ENCODE peak calls at places on chromosomes 1 and 21, in nine cellular contexts. A is GM23338, I is colonic mucosa, B is mesendoderm, S is IMR-90, O is heart right ventricle, W is upper lobe of right lung, C is astrocyte, K is body of pancreas. Q is an unnamed sample.

GRCh38 chr1:29685387-29685786 is 449.1 kb downstream of the PTPRU start:
- DNase-seq in W (peak; percentile 9), C (no peak), I (no peak), A (no peak), O (no peak), S (no peak), K (no peak), B (no peak), Q (no peak)

GRCh38 chr1:157073944-157074685 is 25.5 kb downstream of the ETV3L start:
- DNase-seq in S (peak; percentile 68), K (peak; percentile 81), W (peak; percentile 83), I (peak; percentile 75), B (peak; percentile 81), O (peak; percentile 66), A (peak; percentile 88), C (peak; percentile 10), Q (peak; percentile 77)

GRCh38 chr1:19647643-19648042 is 3.5 kb downstream of the NBL1 start:
- DNase-seq in O (peak; percentile 64), K (no peak), B (no peak), C (no peak), W (no peak), S (no peak), I (peak; percentile 68), A (no peak), Q (no peak)

GRCh38 chr1:114671011-114671938 is 1.4 kb upstream of the DENND2C start:
- DNase-seq in W (no peak), K (no peak), A (no peak), S (peak; percentile 32), O (no peak), C (peak; percentile 7), I (no peak), B (no peak), Q (peak; percentile 21)

GRCh38 chr1:77990629-77991204 is 11.8 kb upstream of the FUBP1 start:
- DNase-seq in O (no peak), S (no peak), I (no peak), K (no peak), W (no peak), B (no peak), A (no peak), C (no peak), Q (no peak)

GRCh38 chr1:230136453-230137327 is 69.7 kb downstream of the GALNT2 start:
- DNase-seq in C (no peak), W (no peak), B (no peak), S (no peak), A (no peak), O (no peak), K (no peak), I (no peak), Q (no peak)

GRCh38 chr1:191851799-191852595 is 306.3 kb upstream of the RGS18 start:
- DNase-seq in S (peak; percentile 78), O (no peak), W (no peak), B (no peak), I (no peak), A (no peak), K (no peak), C (peak; percentile 74), Q (no peak)

GRCh38 chr1:7409278-7409677 is 361.8 kb upstream of the VAMP3 start:
- DNase-seq in O (peak; percentile 2), B (no peak), K (no peak), S (no peak), I (peak; percentile 10), W (peak; percentile 40), A (no peak), C (no peak), Q (peak; percentile 8)

GRCh38 chr1:200337410-200337809 is 72.4 kb downstream of the ZNF281 start:
- DNase-seq in O (no peak), B (no peak), I (no peak), C (no peak), A (no peak), W (no peak), K (no peak), S (no peak), Q (no peak)

GRCh38 chr1:119772298-119772697 is 3.6 kb upstream of the HMGCS2 start:
- DNase-seq in O (no peak), C (no peak), S (no peak), K (no peak), B (no peak), A (no peak), W (no peak), I (no peak), Q (no peak)

GRCh38 chr1:24900985-24901781 is 28.9 kb downstream of the RUNX3 start:
- DNase-seq in W (no peak), I (no peak), O (no peak), B (no peak), S (no peak), A (no peak), K (no peak), C (no peak), Q (no peak)

GRCh38 chr1:171966426-171967220 is 125.3 kb downstream of the DNM3 start:
- DNase-seq in O (no peak), W (no peak), I (no peak), A (peak; percentile 80), B (peak; percentile 23), C (no peak), S (no peak), K (no peak), Q (no peak)

GRCh38 chr1:198641506-198641905 is 2.7 kb downstream of the PTPRC start:
- DNase-seq in B (peak; percentile 4), K (no peak), O (no peak), A (no peak), C (no peak), S (peak; percentile 43), W (no peak), I (no peak), Q (no peak)

DNA sequence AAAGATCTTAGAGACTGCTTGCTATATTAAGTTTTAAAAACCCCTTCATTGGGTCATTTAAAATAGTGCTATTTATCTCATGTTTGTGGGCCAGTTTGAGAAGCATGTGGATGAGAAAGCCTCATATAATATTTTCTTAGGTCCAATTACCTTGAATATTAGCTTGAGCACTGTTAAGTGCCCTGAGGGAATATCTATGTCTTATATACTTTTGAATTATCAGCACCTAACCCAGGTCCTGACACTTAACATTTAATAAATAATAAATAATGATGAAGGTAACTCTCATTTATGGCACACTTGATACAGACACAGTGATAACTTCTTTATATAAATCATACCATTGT is 293 bp upstream of the GBP2 start:
- DNase-seq in O (no peak), S (no peak), I (no peak), C (no peak), B (no peak), W (no peak), A (no peak), K (no peak), Q (no peak)
- H3K4me1 ChIP-seq in O (no peaks in the 10 kb centered on the region), S (peaks cover 4% of the 10 kb centered on the region), I (peaks cover 3% of the 10 kb centered on the region), C (no peaks in the 10 kb centered on the region), B (no peaks in the 10 kb centered on the region), W (peaks cover 37% of the 10 kb centered on the region), A (no peaks in the 10 kb centered on the region), K (peaks cover 26% of the 10 kb centered on the region), Q (peaks cover 4% of the 10 kb centered on the region)

DNA sequence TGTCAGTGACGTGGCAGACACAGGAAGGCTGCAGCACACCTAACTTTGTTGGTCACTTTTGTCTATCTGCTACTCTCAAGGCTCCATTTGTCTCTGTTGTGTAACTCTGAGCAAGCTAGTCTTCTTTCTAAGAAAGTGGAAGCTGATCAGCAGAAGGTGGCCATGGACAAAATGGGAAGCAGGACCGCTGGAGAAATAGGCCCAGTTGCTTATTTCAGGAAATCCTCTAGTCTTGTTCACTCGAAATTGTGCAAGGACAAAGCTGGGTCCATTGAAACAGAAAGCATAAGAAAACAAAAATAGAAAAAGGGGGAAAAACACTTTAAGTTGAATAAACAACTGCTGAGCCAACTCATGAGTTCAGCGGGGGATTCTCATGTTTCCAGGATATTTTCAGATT is 150.1 kb downstream of the PBX1 start:
- DNase-seq in A (no peak), B (no peak), I (no peak), S (peak; percentile 29), O (no peak), W (no peak), C (no peak), K (no peak), Q (no peak)
- H3K27ac ChIP-seq in A (no peak overlapping the region), B (no peak overlapping the region), I (peak overlapping the region; percentile 20), S (peak overlapping the region; percentile 52), O (no peak overlapping the region), W (no peak overlapping the region), C (no peak overlapping the region), K (no peak overlapping the region), Q (peak overlapping the region; percentile 19)

GRCh38 chr1:43659384-43659783 is 9.4 kb downstream of the KDM4A start:
- DNase-seq in C (no peak), A (no peak), W (no peak), K (no peak), S (no peak), O (no peak), I (peak; percentile 45), B (no peak), Q (peak; percentile 90)
- H3K4me3 ChIP-seq in C (no peak overlapping the region), A (peak overlapping the region; percentile 14), W (no peak overlapping the region), K (no peak overlapping the region), S (no peak overlapping the region), O (no peak overlapping the region), I (no peak overlapping the region), B (no peak overlapping the region), Q (no peak overlapping the region)

DNA sequence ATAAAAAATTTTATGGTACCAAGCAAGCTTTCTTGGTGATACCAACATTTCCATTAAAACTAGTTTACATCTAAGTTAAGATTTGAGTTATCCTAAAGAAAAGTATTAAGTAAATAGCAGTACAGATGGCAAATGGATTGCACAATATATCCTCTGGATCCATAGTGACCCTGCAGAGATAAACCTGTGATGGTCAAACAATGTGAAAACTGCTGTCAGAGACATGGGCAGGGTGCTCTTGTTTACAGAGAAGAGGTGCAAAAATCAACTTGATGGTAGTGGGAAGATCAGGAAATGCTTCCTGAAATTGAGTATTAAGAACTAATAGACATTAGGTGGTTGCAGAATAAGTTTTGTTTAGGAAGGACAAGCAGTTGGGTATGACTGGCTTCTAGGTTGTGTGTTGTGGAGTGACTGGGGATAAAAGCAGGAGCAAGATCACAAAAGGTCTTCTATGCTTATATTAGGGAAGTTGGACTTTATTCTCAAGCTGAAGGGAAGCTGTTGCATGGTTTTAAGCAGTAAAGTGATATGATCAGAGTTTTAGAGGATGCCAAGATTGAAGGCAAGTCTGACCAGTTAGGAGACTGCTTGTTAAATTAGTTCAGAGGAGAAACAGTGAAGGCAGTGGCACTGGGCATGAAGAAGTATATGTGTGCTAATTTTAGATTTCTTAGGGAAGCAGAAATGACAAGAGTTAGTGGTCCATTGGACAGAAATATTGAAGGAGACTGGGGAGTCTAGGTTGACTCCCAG is 10.0 kb downstream of the TTC3 start:
- DNase-seq in C (no peak), K (no peak), B (no peak), I (no peak), W (no peak), A (no peak), S (no peak), O (no peak), Q (peak; percentile 8)
- H3K4me1 ChIP-seq in C (peaks cover 6% of the 10 kb centered on the region), K (peaks cover 11% of the 10 kb centered on the region), B (no peaks in the 10 kb centered on the region), I (no peaks in the 10 kb centered on the region), W (peaks cover 14% of the 10 kb centered on the region), A (no peaks in the 10 kb centered on the region), S (peaks cover 4% of the 10 kb centered on the region), O (peaks cover 4% of the 10 kb centered on the region), Q (peaks cover 6% of the 10 kb centered on the region)

GRCh38 chr1:205312866-205313680 is 8.5 kb downstream of the NUAK2 start:
- DNase-seq in S (no peak), W (no peak), B (peak; percentile 56), I (no peak), C (no peak), A (no peak), K (no peak), O (no peak), Q (no peak)
- H3K27ac ChIP-seq in S (peak overlapping the region; percentile 90), W (peak overlapping the region; percentile 82), B (peak overlapping the region; percentile 74), I (peak overlapping the region; percentile 81), C (peak overlapping the region; percentile 81), A (peak overlapping the region; percentile 97), K (peak overlapping the region; percentile 95), O (peak overlapping the region; percentile 75), Q (peak overlapping the region; percentile 78)

Q was measured in small intestine.